ENCODE peak calls at places on chromosomes 16 and 17, in seven cellular contexts. One of them, this sample, is unnamed.

GRCh38 chr17:10699861-10700260 is 2.5 kb downstream of the ADPRM start:
- DNase-seq in mesendoderm: no peak
- DNase-seq in neuronal stem cell: no peak
- DNase-seq in H1: no peak
- DNase-seq in IMR-90: no peak
- DNase-seq in mesenchymal stem cell: peak; percentile 41
- DNase-seq in H9: no peak
- DNase-seq in this sample: no peak

GRCh38 chr17:40139566-40140058 is 725 bp upstream of the CASC3 start:
- DNase-seq in mesenchymal stem cell: no peak
- DNase-seq in IMR-90: no peak
- DNase-seq in H9: peak; percentile 47
- DNase-seq in H1: no peak
- DNase-seq in mesendoderm: no peak
- DNase-seq in neuronal stem cell: no peak
- DNase-seq in this sample: no peak

GRCh38 chr16:4386452-4386813 is 14.8 kb downstream of the VASN start:
- DNase-seq in neuronal stem cell: no peak
- DNase-seq in H9: no peak
- DNase-seq in mesenchymal stem cell: no peak
- DNase-seq in IMR-90: no peak
- DNase-seq in H1: no peak
- DNase-seq in mesendoderm: no peak
- DNase-seq in this sample: no peak

GRCh38 chr17:32746698-32747097 is 130.2 kb downstream of the MYO1D start:
- DNase-seq in IMR-90: peak; percentile 45
- DNase-seq in H1: no peak
- DNase-seq in H9: no peak
- DNase-seq in mesenchymal stem cell: peak; percentile 72
- DNase-seq in neuronal stem cell: no peak
- DNase-seq in mesendoderm: no peak
- DNase-seq in this sample: peak; percentile 93

GRCh38 chr17:29873476-29873875 is 56.6 kb downstream of the SSH2 start:
- DNase-seq in mesendoderm: no peak
- DNase-seq in neuronal stem cell: no peak
- DNase-seq in IMR-90: no peak
- DNase-seq in H1: no peak
- DNase-seq in mesenchymal stem cell: no peak
- DNase-seq in H9: no peak
- DNase-seq in this sample: no peak

GRCh38 chr17:32281011-32281451 is 15.4 kb downstream of the RHBDL3 start:
- DNase-seq in IMR-90: no peak
- DNase-seq in H9: no peak
- DNase-seq in mesendoderm: no peak
- DNase-seq in neuronal stem cell: peak; percentile 50
- DNase-seq in H1: no peak
- DNase-seq in mesenchymal stem cell: no peak
- DNase-seq in this sample: no peak

GRCh38 chr17:61561354-61561753 is 29.7 kb downstream of the NACA2 start:
- DNase-seq in mesendoderm: no peak
- DNase-seq in neuronal stem cell: no peak
- DNase-seq in mesenchymal stem cell: no peak
- DNase-seq in H1: no peak
- DNase-seq in IMR-90: no peak
- DNase-seq in H9: no peak
- DNase-seq in this sample: no peak

GRCh38 chr17:33013596-33014375 is 22.1 kb downstream of the SPACA3 start:
- DNase-seq in mesendoderm: no peak
- DNase-seq in H9: peak; percentile 32
- DNase-seq in IMR-90: peak; percentile 9
- DNase-seq in H1: no peak
- DNase-seq in mesenchymal stem cell: peak; percentile 26
- DNase-seq in neuronal stem cell: no peak
- DNase-seq in this sample: peak; percentile 32

GRCh38 chr17:38628441-38628840 is 22.7 kb upstream of the SRCIN1 start:
- DNase-seq in IMR-90: peak; percentile 6
- DNase-seq in H9: peak; percentile 84
- DNase-seq in neuronal stem cell: no peak
- DNase-seq in mesenchymal stem cell: peak; percentile 16
- DNase-seq in H1: no peak
- DNase-seq in mesendoderm: peak; percentile 79
- DNase-seq in this sample: no peak

GRCh38 chr16:4358831-4359561 is 7.9 kb upstream of the PAM16 start:
- DNase-seq in mesendoderm: peak; percentile 64
- DNase-seq in IMR-90: no peak
- DNase-seq in neuronal stem cell: peak; percentile 72
- DNase-seq in mesenchymal stem cell: peak; percentile 43
- DNase-seq in H9: peak; percentile 82
- DNase-seq in H1: no peak
- DNase-seq in this sample: peak; percentile 70

GRCh38 chr17:42286411-42287295 is 1.6 kb upstream of the STAT5A start:
- DNase-seq in mesendoderm: no peak
- DNase-seq in neuronal stem cell: no peak
- DNase-seq in IMR-90: no peak
- DNase-seq in H9: peak; percentile 30
- DNase-seq in mesenchymal stem cell: no peak
- DNase-seq in H1: no peak
- DNase-seq in this sample: no peak

GRCh38 chr16:5018791-5019190 is 14.9 kb downstream of the NAGPA start:
- DNase-seq in IMR-90: no peak
- DNase-seq in mesenchymal stem cell: no peak
- DNase-seq in mesendoderm: no peak
- DNase-seq in neuronal stem cell: no peak
- DNase-seq in H1: no peak
- DNase-seq in H9: no peak
- DNase-seq in this sample: no peak

GRCh38 chr17:3915642-3916012 is 638 bp downstream of the P2RX1 start:
- DNase-seq in neuronal stem cell: no peak
- DNase-seq in H1: no peak
- DNase-seq in H9: no peak
- DNase-seq in mesenchymal stem cell: no peak
- DNase-seq in mesendoderm: no peak
- DNase-seq in IMR-90: no peak
- DNase-seq in this sample: no peak

GRCh38 chr16:1169285-1170075 is 16.6 kb downstream of the CACNA1H start:
- DNase-seq in IMR-90: no peak
- DNase-seq in mesenchymal stem cell: peak; percentile 12
- DNase-seq in H1: no peak
- DNase-seq in mesendoderm: no peak
- DNase-seq in H9: no peak
- DNase-seq in neuronal stem cell: no peak
- DNase-seq in this sample: no peak

GRCh38 chr16:10080031-10080772 is 102.0 kb downstream of the GRIN2A start:
- DNase-seq in H9: no peak
- DNase-seq in neuronal stem cell: no peak
- DNase-seq in mesendoderm: peak; percentile 81
- DNase-seq in mesenchymal stem cell: peak; percentile 68
- DNase-seq in H1: no peak
- DNase-seq in IMR-90: no peak
- DNase-seq in this sample: peak; percentile 60

GRCh38 chr17:4901648-4902344 is 1.1 kb downstream of the CHRNE start:
- DNase-seq in H9: peak; percentile 52
- DNase-seq in mesendoderm: no peak
- DNase-seq in H1: no peak
- DNase-seq in IMR-90: no peak
- DNase-seq in mesenchymal stem cell: no peak
- DNase-seq in neuronal stem cell: no peak
- DNase-seq in this sample: peak; percentile 49

GRCh38 chr16:49704586-49705155 is 151.2 kb downstream of the ZNF423 start:
- DNase-seq in IMR-90: no peak
- DNase-seq in H1: no peak
- DNase-seq in H9: peak; percentile 68
- DNase-seq in mesenchymal stem cell: no peak
- DNase-seq in mesendoderm: peak; percentile 66
- DNase-seq in neuronal stem cell: no peak
- DNase-seq in this sample: peak; percentile 9

GRCh38 chr17:9725575-9725974 is 65.8 kb downstream of the DHRS7C start:
- DNase-seq in H9: no peak
- DNase-seq in neuronal stem cell: peak; percentile 29
- DNase-seq in mesendoderm: no peak
- DNase-seq in mesenchymal stem cell: no peak
- DNase-seq in IMR-90: no peak
- DNase-seq in H1: no peak
- DNase-seq in this sample: peak; percentile 21

GRCh38 chr17:73834684-73835343 is 190.6 kb upstream of the SDK2 start:
- DNase-seq in IMR-90: no peak
- DNase-seq in neuronal stem cell: no peak
- DNase-seq in mesenchymal stem cell: no peak
- DNase-seq in mesendoderm: no peak
- DNase-seq in H1: no peak
- DNase-seq in H9: no peak
- DNase-seq in this sample: no peak

GRCh38 chr17:73103661-73104335 is 11.3 kb upstream of the SLC39A11 start:
- DNase-seq in H1: no peak
- DNase-seq in mesendoderm: no peak
- DNase-seq in mesenchymal stem cell: no peak
- DNase-seq in IMR-90: no peak
- DNase-seq in neuronal stem cell: no peak
- DNase-seq in H9: no peak
- DNase-seq in this sample: peak; percentile 4

DNA sequence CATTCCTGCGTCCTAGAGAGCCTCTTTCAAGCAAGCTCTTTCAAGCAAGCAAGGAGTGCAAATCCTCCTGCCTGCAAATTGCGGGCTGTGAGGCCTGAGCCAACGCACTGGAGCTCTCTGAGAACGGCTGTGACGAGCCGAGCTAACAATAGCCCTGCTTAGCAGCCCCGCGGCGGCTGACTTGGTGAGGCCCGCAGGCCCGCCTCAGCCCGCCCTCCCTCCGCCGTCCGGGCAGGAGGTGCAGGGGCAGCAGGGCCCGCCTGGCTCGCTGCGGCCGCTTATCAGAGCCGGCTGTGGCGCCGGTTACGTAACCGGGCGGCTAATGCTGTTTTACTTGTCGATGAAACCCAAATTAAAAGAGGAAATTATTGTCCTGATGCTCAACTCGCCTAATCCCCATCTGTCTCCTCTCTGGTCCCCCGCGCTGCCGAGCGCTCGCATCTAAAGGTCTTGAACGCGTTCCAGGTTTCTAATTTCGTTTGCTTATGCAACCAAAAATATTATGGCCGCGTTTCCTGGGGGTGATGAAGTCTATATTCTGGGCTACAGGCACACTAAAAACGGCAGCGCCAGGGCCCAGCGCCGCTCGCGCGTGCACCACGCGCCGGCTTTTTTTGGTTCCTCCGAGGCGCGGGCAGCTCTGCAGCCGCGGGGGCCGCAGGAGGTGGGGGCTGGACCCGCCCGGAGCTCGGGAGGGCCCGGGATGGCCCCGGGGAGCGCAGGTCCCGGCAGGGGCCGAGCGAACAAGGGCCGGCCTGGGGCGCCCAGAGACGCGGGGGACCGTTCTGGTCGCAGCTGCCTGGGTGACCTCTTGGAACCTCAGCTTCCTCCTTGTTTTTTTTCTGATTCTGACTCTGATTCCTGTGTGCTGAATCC is 65.1 kb upstream of the TOB1 start:
- DNase-seq in IMR-90: peak; percentile 86
- DNase-seq in H9: peak; percentile 91
- DNase-seq in mesenchymal stem cell: peak; percentile 92
- DNase-seq in mesendoderm: peak; percentile 89
- DNase-seq in neuronal stem cell: peak; percentile 76
- DNase-seq in H1: no peak
- DNase-seq in this sample: peak; percentile 86
- H2BK5ac ChIP-seq in IMR-90: peak overlapping the region; percentile 90
- H2BK5ac ChIP-seq in H9: no peak overlapping the region
- H2BK5ac ChIP-seq in mesenchymal stem cell: peak overlapping the region; percentile 77
- H2BK5ac ChIP-seq in mesendoderm: no peak overlapping the region
- H2BK5ac ChIP-seq in neuronal stem cell: no peak overlapping the region
- H2BK5ac ChIP-seq in H1: no peak overlapping the region
- H2BK5ac ChIP-seq in this sample: no peak overlapping the region

GRCh38 chr17:75241996-75242460 is 19.4 kb downstream of the GGA3 start:
- DNase-seq in neuronal stem cell: no peak
- DNase-seq in mesendoderm: no peak
- DNase-seq in H9: no peak
- DNase-seq in IMR-90: peak; percentile 52
- DNase-seq in mesenchymal stem cell: no peak
- DNase-seq in H1: no peak
- DNase-seq in this sample: peak; percentile 26
- H2BK5ac ChIP-seq in neuronal stem cell: no peak overlapping the region
- H2BK5ac ChIP-seq in mesendoderm: no peak overlapping the region
- H2BK5ac ChIP-seq in H9: no peak overlapping the region
- H2BK5ac ChIP-seq in IMR-90: no peak overlapping the region
- H2BK5ac ChIP-seq in mesenchymal stem cell: no peak overlapping the region
- H2BK5ac ChIP-seq in H1: no peak overlapping the region
- H2BK5ac ChIP-seq in this sample: no peak overlapping the region

GRCh38 chr16:27219161-27219560 is 15.8 kb downstream of the KDM8 start:
- DNase-seq in H9: no peak
- DNase-seq in IMR-90: no peak
- DNase-seq in mesendoderm: no peak
- DNase-seq in mesenchymal stem cell: no peak
- DNase-seq in H1: no peak
- DNase-seq in neuronal stem cell: no peak
- DNase-seq in this sample: no peak
- H2BK5ac ChIP-seq in H9: no peak overlapping the region
- H2BK5ac ChIP-seq in IMR-90: no peak overlapping the region
- H2BK5ac ChIP-seq in mesendoderm: no peak overlapping the region
- H2BK5ac ChIP-seq in mesenchymal stem cell: no peak overlapping the region
- H2BK5ac ChIP-seq in H1: no peak overlapping the region
- H2BK5ac ChIP-seq in neuronal stem cell: no peak overlapping the region
- H2BK5ac ChIP-seq in this sample: no peak overlapping the region

GRCh38 chr17:28643979-28644781 is 778 bp downstream of the BLTP2 start:
- DNase-seq in H1: no peak
- DNase-seq in mesenchymal stem cell: peak; percentile 77
- DNase-seq in H9: peak; percentile 68
- DNase-seq in IMR-90: peak; percentile 55
- DNase-seq in neuronal stem cell: peak; percentile 26
- DNase-seq in mesendoderm: peak; percentile 72
- DNase-seq in this sample: peak; percentile 77

GRCh38 chr17:28645576-28645939 is 600 bp upstream of the BLTP2 start:
- DNase-seq in neuronal stem cell: no peak
- DNase-seq in H1: no peak
- DNase-seq in H9: no peak
- DNase-seq in IMR-90: no peak
- DNase-seq in mesenchymal stem cell: no peak
- DNase-seq in mesendoderm: no peak
- DNase-seq in this sample: peak; percentile 31

GRCh38 chr17:28644782-28645575 is at the start of gene BLTP2:
- DNase-seq in mesendoderm: peak; percentile 96
- DNase-seq in neuronal stem cell: peak; percentile 88
- DNase-seq in IMR-90: peak; percentile 92
- DNase-seq in H1: peak; percentile 78
- DNase-seq in mesenchymal stem cell: peak; percentile 95
- DNase-seq in H9: peak; percentile 98
- DNase-seq in this sample: peak; percentile 96

GRCh38 chr17:28646039-28646754 is 1.2 kb upstream of the BLTP2 start:
- DNase-seq in H9: no peak
- DNase-seq in IMR-90: no peak
- DNase-seq in neuronal stem cell: no peak
- DNase-seq in mesenchymal stem cell: no peak
- DNase-seq in mesendoderm: no peak
- DNase-seq in H1: no peak
- DNase-seq in this sample: peak; percentile 61

DNA sequence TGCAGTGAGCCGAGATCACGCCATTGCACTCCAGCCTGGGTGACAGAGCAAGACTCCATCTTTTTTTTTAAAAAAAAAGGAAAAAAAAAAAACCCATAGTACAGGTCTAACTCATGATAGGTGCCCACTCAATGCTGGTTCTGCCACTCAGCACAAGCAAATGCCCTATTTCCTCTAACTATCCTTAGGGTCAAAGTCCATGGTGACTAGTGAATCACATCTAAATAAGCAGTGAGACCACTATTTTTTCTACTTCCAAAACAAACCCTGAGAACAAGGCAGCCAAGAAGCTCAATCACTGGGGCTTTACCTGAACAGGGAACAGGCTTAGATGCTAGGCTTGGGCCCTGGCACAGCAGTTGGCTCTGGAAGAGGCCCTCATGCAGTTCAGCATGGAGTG is 3.4 kb downstream of the BLTP2 start:
- DNase-seq in H9: no peak
- DNase-seq in neuronal stem cell: no peak
- DNase-seq in mesendoderm: no peak
- DNase-seq in H1: no peak
- DNase-seq in IMR-90: no peak
- DNase-seq in mesenchymal stem cell: no peak
- DNase-seq in this sample: no peak
- H2BK5ac ChIP-seq in H9: no peak overlapping the region
- H2BK5ac ChIP-seq in neuronal stem cell: no peak overlapping the region
- H2BK5ac ChIP-seq in mesendoderm: no peak overlapping the region
- H2BK5ac ChIP-seq in H1: no peak overlapping the region
- H2BK5ac ChIP-seq in IMR-90: no peak overlapping the region
- H2BK5ac ChIP-seq in mesenchymal stem cell: no peak overlapping the region
- H2BK5ac ChIP-seq in this sample: no peak overlapping the region